ENCODE peak calls at places on chromosomes 1 and 21, in six cellular contexts. T, U, B, Q, K and L are unnamed samples.

GRCh38 chr1:211675230-211676105 is at the start of gene NEK2:
- DNase-seq in T (peak), U (peak), B (peak), Q (peak), K (peak), L (peak)

GRCh38 chr21:46099476-46099875 is 1.6 kb downstream of the COL6A2 start:
- DNase-seq in T (no peak), U (peak), B (no peak), Q (peak), K (peak), L (peak)

GRCh38 chr1:221458430-221459156 is 283.3 kb downstream of the DUSP10 start:
- DNase-seq in T (no peak), U (no peak), B (no peak), Q (no peak), K (no peak), L (no peak)

GRCh38 chr1:235075955-235076308 is 52.7 kb downstream of the TOMM20 start:
- DNase-seq in T (no peak), U (no peak), B (no peak), Q (no peak), K (no peak), L (no peak)

GRCh38 chr21:41045534-41046268 is 122.3 kb upstream of the BACE2 start:
- DNase-seq in T (no peak), U (peak), B (peak), Q (peak), K (no peak), L (peak)

GRCh38 chr1:147225193-147225730 is at the start of gene FMO5:
- DNase-seq in T (no peak), U (no peak), B (peak), Q (peak), K (peak), L (peak)

GRCh38 chr1:21305900-21306189 is 15.6 kb upstream of the ECE1 start:
- DNase-seq in T (no peak), U (no peak), B (no peak), Q (no peak), K (no peak), L (no peak)

GRCh38 chr21:33325222-33326067 is 675 bp downstream of the IFNAR1 start:
- DNase-seq in T (no peak), U (peak), B (peak), Q (no peak), K (peak), L (no peak)

GRCh38 chr1:215665212-215665611 is 98.1 kb downstream of the KCTD3 start:
- DNase-seq in T (no peak), U (no peak), B (no peak), Q (no peak), K (no peak), L (no peak)

GRCh38 chr21:43194303-43195130 is 25.7 kb downstream of the CRYAA start:
- DNase-seq in T (no peak), U (peak), B (no peak), Q (no peak), K (no peak), L (peak)

GRCh38 chr1:87600848-87601247 is 272.2 kb downstream of the LMO4 start:
- DNase-seq in T (no peak), U (no peak), B (no peak), Q (no peak), K (no peak), L (no peak)

GRCh38 chr21:26916799-26917198 is 50.1 kb downstream of the ADAMTS5 start:
- DNase-seq in T (no peak), U (no peak), B (no peak), Q (no peak), K (no peak), L (no peak)

GRCh38 chr1:180117764-180118116 is 36.9 kb upstream of the QSOX1 start:
- DNase-seq in T (no peak), U (no peak), B (no peak), Q (no peak), K (no peak), L (no peak)

GRCh38 chr1:188463919-188464318 is 1635.2 kb downstream of the PLA2G4A start:
- DNase-seq in T (no peak), U (no peak), B (no peak), Q (no peak), K (no peak), L (no peak)

GRCh38 chr1:143720087-143721023 is 251.4 kb downstream of the FAM72C start:
- DNase-seq in T (no peak), U (no peak), B (no peak), Q (peak), K (peak), L (peak)

GRCh38 chr1:147700042-147700711 is 29.9 kb upstream of the ACP6 start:
- DNase-seq in T (no peak), U (peak), B (peak), Q (peak), K (peak), L (peak)

GRCh38 chr1:46284597-46285564 is 18.5 kb downstream of the LRRC41 start:
- DNase-seq in T (no peak), U (no peak), B (no peak), Q (no peak), K (no peak), L (no peak)
- TF ChIP-seq SP1 in T (no peak), U (no peak), B (no peak), Q (no peak), K (no peak), L (no peak)

DNA sequence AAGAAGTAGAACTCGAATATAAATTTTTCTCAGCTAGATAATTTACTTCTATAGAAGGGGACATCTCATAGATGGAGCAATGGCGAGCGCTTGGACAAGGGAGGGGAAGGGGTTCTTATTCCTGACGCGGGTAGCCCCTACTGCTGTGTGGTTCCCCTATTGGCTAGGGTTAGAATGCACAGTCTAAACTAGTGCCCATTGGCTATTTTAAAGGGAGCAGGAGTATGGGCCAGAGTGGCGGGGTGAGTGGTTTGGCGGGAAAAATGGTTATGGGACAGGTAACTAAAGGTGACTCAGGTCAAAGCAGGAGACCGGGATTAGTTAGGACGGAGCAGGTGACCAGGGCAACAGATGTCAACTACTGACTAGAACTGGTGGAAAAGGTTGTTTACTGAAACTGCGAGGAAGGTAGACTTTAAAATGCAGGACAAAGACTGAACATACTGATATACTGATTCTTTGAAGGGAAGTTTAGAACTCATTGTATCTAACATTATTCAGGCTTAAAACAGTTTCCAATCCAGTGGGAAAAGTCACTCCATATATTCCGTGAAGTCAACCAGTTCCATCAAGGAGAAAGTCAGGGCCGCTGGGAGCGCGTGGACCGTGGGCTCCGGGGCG is 940 bp upstream of the ATAD3A start:
- DNase-seq in T (no peak), U (peak), B (no peak), Q (no peak), K (peak), L (peak)
- TF ChIP-seq SP1 in T (no peak), U (no peak), B (no peak), Q (no peak), K (no peak), L (no peak)

DNA sequence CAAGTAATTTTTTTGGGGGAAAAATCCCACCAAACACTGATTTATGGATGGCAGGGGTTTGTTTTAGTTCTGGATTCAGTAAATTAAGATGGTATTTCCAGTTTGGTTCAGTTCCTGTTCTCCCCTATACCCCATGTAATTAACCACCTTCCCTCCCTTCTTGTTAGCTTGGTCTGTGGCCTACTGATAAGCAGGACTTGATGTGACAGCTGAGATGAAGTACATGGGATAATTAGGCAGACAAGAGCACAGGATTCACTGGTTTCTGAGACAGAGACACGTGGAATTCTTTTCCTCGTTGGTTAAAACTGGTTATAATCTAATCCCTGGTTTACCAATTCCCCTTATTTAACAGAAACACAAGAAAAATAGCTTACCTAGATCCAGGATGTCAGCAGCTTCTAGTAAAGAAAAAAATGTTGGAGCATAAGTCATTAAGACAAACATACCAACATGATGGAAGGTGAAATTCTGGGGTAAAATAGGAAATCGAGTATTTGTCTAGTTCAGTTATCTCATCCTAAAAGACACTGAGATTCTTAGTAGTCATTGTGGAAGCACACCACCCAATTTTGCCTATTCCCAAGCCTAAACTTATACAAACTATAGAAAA is 81.5 kb downstream of the SCMH1 start:
- DNase-seq in T (no peak), U (no peak), B (no peak), Q (no peak), K (peak), L (no peak)
- TF ChIP-seq SP1 in T (no peak), U (no peak), B (no peak), Q (no peak), K (no peak), L (no peak)

DNA sequence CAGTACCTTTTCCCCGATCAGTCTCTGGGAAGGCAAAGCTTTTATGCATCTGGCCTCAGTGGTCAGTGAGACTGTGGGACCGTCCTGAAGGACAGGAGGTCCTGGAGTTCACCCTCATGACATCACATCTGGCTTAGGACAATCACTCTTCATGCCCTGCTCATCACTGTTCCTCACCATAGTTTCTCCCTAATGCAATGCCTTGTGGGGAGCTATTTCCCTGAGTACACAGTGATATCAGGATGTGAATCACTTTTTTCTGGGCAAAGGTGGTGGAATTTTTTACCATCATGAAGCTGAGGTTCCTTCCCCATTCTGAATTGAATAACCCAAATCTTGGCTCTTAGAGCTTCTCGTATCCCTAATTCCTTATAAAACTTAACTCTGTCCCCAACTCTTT is 34.8 kb upstream of the CFAP126 start:
- DNase-seq in T (no peak), U (no peak), B (no peak), Q (no peak), K (no peak), L (no peak)
- TF ChIP-seq SP1 in T (no peak), U (no peak), B (no peak), Q (no peak), K (no peak), L (no peak)

GRCh38 chr1:114263343-114263742 is 109.7 kb upstream of the SYT6 start:
- DNase-seq in T (peak), U (no peak), B (no peak), Q (no peak), K (no peak), L (no peak)
- TF ChIP-seq SP1 in T (no peak), U (no peak), B (no peak), Q (no peak), K (no peak), L (no peak)

GRCh38 chr1:51898090-51898734 is 19.7 kb upstream of the NRDC start:
- DNase-seq in T (no peak), U (no peak), B (no peak), Q (no peak), K (no peak), L (no peak)
- TF ChIP-seq SP1 in T (no peak), U (no peak), B (no peak), Q (no peak), K (no peak), L (no peak)

GRCh38 chr1:36573445-36573844 is 90.7 kb upstream of the CSF3R start:
- DNase-seq in T (no peak), U (no peak), B (no peak), Q (no peak), K (no peak), L (peak)

GRCh38 chr1:36579049-36579448 is 96.3 kb upstream of the CSF3R start:
- DNase-seq in T (no peak), U (no peak), B (no peak), Q (no peak), K (no peak), L (no peak)

GRCh38 chr1:36576677-36577076 is 94.0 kb upstream of the CSF3R start:
- DNase-seq in T (no peak), U (no peak), B (no peak), Q (no peak), K (no peak), L (no peak)

GRCh38 chr1:36572906-36573305 is 90.2 kb upstream of the CSF3R start:
- DNase-seq in T (no peak), U (no peak), B (no peak), Q (no peak), K (peak), L (no peak)

DNA sequence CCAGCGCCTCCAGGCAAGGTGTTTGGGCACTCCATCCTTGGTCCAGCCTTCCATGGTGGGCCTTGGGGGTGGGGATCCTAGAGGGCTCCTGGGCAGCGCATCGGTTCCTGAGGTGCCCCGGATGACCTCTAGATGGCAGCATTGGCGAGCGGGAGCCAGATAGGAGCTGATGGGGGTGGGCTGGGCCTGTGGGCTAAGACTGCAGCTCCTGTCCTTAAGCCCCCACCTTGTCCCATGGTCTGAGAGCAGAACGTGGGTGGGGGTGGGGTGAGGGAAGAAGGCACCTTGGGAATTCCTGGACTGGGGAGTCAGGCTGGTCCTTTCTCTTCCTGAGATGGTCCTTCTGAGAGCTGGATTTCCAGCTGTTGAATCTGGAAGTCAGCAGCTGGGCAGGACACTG is 93.4 kb upstream of the CSF3R start:
- DNase-seq in T (no peak), U (peak), B (peak), Q (peak), K (peak), L (peak)
- TF ChIP-seq SP1 in T (no peak), U (no peak), B (no peak), Q (no peak), K (no peak), L (no peak)

DNA sequence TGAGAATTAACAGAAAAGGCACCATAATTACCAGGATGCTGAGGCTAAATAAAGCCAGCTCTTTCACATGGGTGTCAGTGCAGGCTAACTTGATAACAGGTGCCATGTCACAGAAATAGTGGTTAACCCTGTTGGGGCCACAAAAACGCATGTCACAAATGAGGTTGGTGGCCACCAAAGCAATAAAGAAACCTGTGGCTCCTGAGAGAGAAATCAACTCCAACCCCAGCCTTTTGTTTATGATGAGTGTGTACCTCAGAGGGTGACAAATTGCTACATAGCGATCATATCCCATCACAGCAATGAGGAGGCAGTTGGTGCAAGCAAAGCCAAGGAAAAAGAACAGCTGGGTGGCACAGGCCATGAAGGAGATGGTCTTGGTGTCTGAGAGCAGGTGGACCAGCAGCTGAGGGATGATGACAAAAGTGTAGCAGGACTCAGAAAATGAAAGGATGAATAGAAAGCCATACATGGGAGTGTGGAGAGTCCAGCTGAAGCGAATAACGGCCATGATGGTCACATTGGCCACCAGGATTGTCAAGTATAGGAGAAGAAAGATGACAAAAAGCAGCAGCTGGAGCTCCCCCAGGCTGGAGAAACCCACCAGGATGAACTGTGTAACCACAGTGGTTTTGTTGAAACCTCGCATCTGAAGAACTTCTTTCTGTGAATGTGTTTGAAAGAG is at the start of gene OR10T2:
- DNase-seq in T (no peak), U (no peak), B (no peak), Q (no peak), K (no peak), L (no peak)
- TF ChIP-seq SP1 in T (no peak), U (no peak), B (no peak), Q (no peak), K (no peak), L (no peak)

GRCh38 chr1:17414022-17414421 is 25.5 kb downstream of the RCC2 start:
- DNase-seq in T (no peak), U (no peak), B (no peak), Q (no peak), K (no peak), L (no peak)

GRCh38 chr1:17416389-17416788 is 23.1 kb downstream of the RCC2 start:
- DNase-seq in T (no peak), U (no peak), B (no peak), Q (no peak), K (no peak), L (no peak)

GRCh38 chr1:17409391-17409811 is 30.1 kb downstream of the RCC2 start:
- DNase-seq in T (no peak), U (no peak), B (no peak), Q (no peak), K (no peak), L (no peak)

DNA sequence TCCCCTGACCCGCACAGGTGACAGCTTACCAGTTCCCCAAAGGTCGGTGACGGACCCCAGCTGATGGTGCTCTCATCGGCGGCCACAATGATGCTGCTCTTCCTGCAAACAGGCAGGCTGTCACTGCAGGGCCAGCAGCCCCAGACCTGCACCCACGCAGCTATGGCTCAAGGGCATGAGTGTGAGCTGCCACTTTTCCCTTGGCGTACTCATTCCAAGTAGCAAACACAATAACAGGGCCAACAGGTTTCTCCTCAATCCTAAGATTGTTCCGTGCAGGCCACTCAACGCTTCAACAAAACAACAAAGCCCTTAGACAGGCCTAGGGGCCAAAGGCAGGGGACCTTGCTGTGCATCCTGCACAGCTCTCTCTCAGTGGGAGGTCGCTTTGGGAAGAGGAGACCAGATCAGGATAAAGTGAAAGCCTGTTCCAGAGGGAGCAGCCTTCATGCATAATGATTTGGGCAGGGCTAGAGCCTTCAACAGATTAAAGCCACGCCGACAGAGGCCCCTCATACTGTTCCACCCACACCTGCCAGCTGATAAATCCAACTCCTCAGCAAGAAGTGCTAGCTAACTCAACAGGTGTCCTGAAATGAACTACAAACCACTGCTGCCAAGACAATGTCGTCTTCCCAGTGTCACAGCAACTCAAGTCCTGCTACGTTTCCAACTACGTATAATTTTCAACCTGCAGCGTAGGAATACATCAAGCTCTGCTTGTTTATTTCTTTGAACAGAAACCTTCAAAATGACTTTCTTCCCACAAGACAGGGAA is 27.2 kb downstream of the RCC2 start:
- DNase-seq in T (no peak), U (no peak), B (no peak), Q (no peak), K (no peak), L (no peak)
- TF ChIP-seq SP1 in T (no peak), U (no peak), B (no peak), Q (no peak), K (no peak), L (no peak)